ENCODE peak calls at places on chromosomes 6 and 20, in five cellular contexts. P is left colon; L is stimulated activated CD8-positive, alpha-beta memory T cell treated with anti-CD3 and anti-CD28 coated beads, Interleukin-7, amount 100 ng/mL, for 4 hours; E is HTR-8/SVneo; H is RWPE2. M is an unnamed sample.

GRCh38 chr6:159062564-159062945 is 17.8 kb upstream of the TAGAP start:
- DNase-seq in P (no peak), L (no peak), E (no peak), H (no peak), M (no peak)

GRCh38 chr6:30169658-30170614 is 6.6 kb downstream of the TRIM15 start:
- DNase-seq in P (no peak), L (no peak), E (peak; percentile 65), H (no peak), M (peak; percentile 31)

GRCh38 chr20:50366270-50367103 is 143.7 kb upstream of the PTPN1 start:
- DNase-seq in P (peak; percentile 95), L (no peak), E (no peak), H (peak; percentile 93), M (peak; percentile 35)

GRCh38 chr6:28807682-28808280 is 116.0 kb downstream of the TRIM27 start:
- DNase-seq in P (no peak), L (no peak), E (no peak), H (no peak), M (peak; percentile 76)

GRCh38 chr6:37024665-37025337 is 19.3 kb downstream of the FGD2 start:
- DNase-seq in P (no peak), L (peak; percentile 35), E (peak; percentile 70), H (peak; percentile 90), M (no peak)

GRCh38 chr20:14573676-14574075 is 236.3 kb upstream of the FLRT3 start:
- DNase-seq in P (no peak), L (no peak), E (no peak), H (no peak), M (no peak)

GRCh38 chr6:9456241-9456658 is 958.6 kb downstream of the TFAP2A start:
- DNase-seq in P (no peak), L (no peak), E (no peak), H (no peak), M (no peak)

GRCh38 chr6:169813969-169814368 is 62.5 kb downstream of the ERMARD start:
- DNase-seq in P (no peak), L (no peak), E (no peak), H (no peak), M (no peak)

GRCh38 chr6:36962874-36963273 is 8.3 kb downstream of the PI16 start:
- DNase-seq in P (peak; percentile 72), L (peak; percentile 47), E (no peak), H (no peak), M (no peak)

GRCh38 chr20:62885808-62886708 is 24.4 kb upstream of the TCFL5 start:
- DNase-seq in P (no peak), L (no peak), E (no peak), H (no peak), M (no peak)

GRCh38 chr6:104648347-104648746 is 211.4 kb downstream of the HACE1 start:
- DNase-seq in P (no peak), L (no peak), E (no peak), H (no peak), M (no peak)

GRCh38 chr6:56040271-56040670 is 164.9 kb upstream of the BMP5 start:
- DNase-seq in P (no peak), L (no peak), E (no peak), H (no peak), M (no peak)

GRCh38 chr20:4371623-4372246 is 350.0 kb upstream of the PRND start:
- DNase-seq in P (no peak), L (no peak), E (no peak), H (no peak), M (no peak)

GRCh38 chr6:5095236-5095635 is 10.1 kb downstream of the PPP1R3G start:
- DNase-seq in P (no peak), L (no peak), E (no peak), H (no peak), M (no peak)

GRCh38 chr20:6831461-6831860 is 64.0 kb downstream of the BMP2 start:
- DNase-seq in P (no peak), L (no peak), E (no peak), H (no peak), M (no peak)

GRCh38 chr6:2102966-2103365 is 142.4 kb downstream of the GMDS start:
- DNase-seq in P (no peak), L (no peak), E (no peak), H (no peak), M (no peak)

GRCh38 chr6:107062691-107063090 is 34.7 kb downstream of the MTRES1 start:
- DNase-seq in P (no peak), L (no peak), E (no peak), H (no peak), M (no peak)

GRCh38 chr6:129493396-129493902 is 216.5 kb downstream of the ARHGAP18 start:
- DNase-seq in P (no peak), L (no peak), E (no peak), H (no peak), M (no peak)

GRCh38 chr20:19888269-19888669 is 128.9 kb upstream of the NAA20 start:
- DNase-seq in P (peak; percentile 45), L (no peak), E (no peak), H (no peak), M (no peak)

GRCh38 chr6:166997768-166998255 is 1.4 kb upstream of the CEP43 start:
- DNase-seq in P (peak; percentile 84), L (peak; percentile 8), E (peak; percentile 35), H (peak; percentile 83), M (peak; percentile 47)

GRCh38 chr6:116741571-116741970 is 23.9 kb downstream of the FAM162B start:
- DNase-seq in P (no peak), L (no peak), E (no peak), H (no peak), M (no peak)

GRCh38 chr6:31922942-31923341 is 4.6 kb upstream of the C2 start:
- DNase-seq in P (peak; percentile 26), L (no peak), E (no peak), H (no peak), M (no peak)

GRCh38 chr6:44569931-44570385 is 182.5 kb downstream of the CDC5L start:
- DNase-seq in P (peak; percentile 15), L (no peak), E (no peak), H (no peak), M (no peak)

GRCh38 chr6:170289108-170289931 is 1.6 kb downstream of the DLL1 start:
- DNase-seq in P (peak; percentile 41), L (no peak), E (no peak), H (no peak), M (no peak)

GRCh38 chr20:8153281-8153908 is 21.3 kb downstream of the PLCB1 start:
- DNase-seq in P (no peak), L (no peak), E (no peak), H (no peak), M (no peak)

GRCh38 chr20:4633780-4634179 is 87.9 kb upstream of the PRND start:
- DNase-seq in P (no peak), L (no peak), E (peak; percentile 39), H (no peak), M (no peak)

GRCh38 chr6:13280253-13280652 is 48.1 kb downstream of the TBC1D7 start:
- DNase-seq in P (no peak), L (no peak), E (no peak), H (no peak), M (no peak)

GRCh38 chr6:44202972-44203750 is 13.6 kb upstream of the MYMX start:
- DNase-seq in P (no peak), L (no peak), E (no peak), H (no peak), M (no peak)

GRCh38 chr6:31952140-31952805 is 6.4 kb downstream of the CFB start:
- DNase-seq in P (peak; percentile 76), L (no peak), E (peak; percentile 70), H (no peak), M (peak; percentile 40)

GRCh38 chr20:11376998-11377397 is 540.7 kb upstream of the BTBD3 start:
- DNase-seq in P (no peak), L (no peak), E (no peak), H (no peak), M (no peak)

GRCh38 chr20:18138266-18138582 is 561 bp downstream of the KAT14 start:
- DNase-seq in P (no peak), L (no peak), E (no peak), H (no peak), M (no peak)

GRCh38 chr6:72953901-72954494 is 271.3 kb downstream of the KHDC1L start:
- DNase-seq in P (no peak), L (no peak), E (no peak), H (no peak), M (no peak)

GRCh38 chr6:116386581-116387299 is 16.0 kb downstream of the DSE start:
- DNase-seq in P (no peak), L (no peak), E (no peak), H (no peak), M (no peak)

GRCh38 chr20:34334654-34335407 is 28.2 kb upstream of the ITCH start:
- DNase-seq in P (no peak), L (no peak), E (peak; percentile 45), H (peak; percentile 83), M (no peak)

GRCh38 chr6:53347250-53347920 is 1.4 kb downstream of the ELOVL5 start:
- DNase-seq in P (peak; percentile 20), L (no peak), E (no peak), H (no peak), M (no peak)